ENCODE peak calls at places on chromosomes 1 and 21, in eight cellular contexts. D is effector memory CD4-positive, alpha-beta T cell; U is lower lobe of right lung; G is neuronal stem cell; S is neural progenitor cell; L is uterus; N is foreskin keratinocyte; C is right lobe of liver. X is an unnamed sample.

GRCh38 chr1:7192453-7192852 is 407.2 kb downstream of the CAMTA1 start:
- DNase-seq in D (no peak), U (no peak), G (no peak), S (no peak), L (no peak), N (no peak), C (no peak), X (no peak)

GRCh38 chr1:55916480-55916879 is 662.9 kb downstream of the PLPP3 start:
- DNase-seq in D (no peak), U (no peak), G (no peak), S (no peak), L (no peak), N (peak; percentile 82), C (no peak), X (peak; percentile 43)

GRCh38 chr1:110875216-110875731 is 2.3 kb downstream of the CD53 start:
- DNase-seq in D (no peak), U (no peak), G (no peak), S (no peak), L (no peak), N (no peak), C (no peak), X (no peak)

GRCh38 chr1:232036161-232036942 is 409.8 kb downstream of the DISC1 start:
- DNase-seq in D (no peak), U (no peak), G (no peak), S (no peak), L (no peak), N (no peak), C (no peak), X (no peak)

GRCh38 chr1:210231846-210232523 is 611 bp upstream of the SERTAD4 start:
- DNase-seq in D (no peak), U (no peak), G (no peak), S (no peak), L (peak; percentile 59), N (peak; percentile 68), C (no peak), X (peak; percentile 26)

GRCh38 chr1:235650341-235651169 is 971 bp upstream of the GNG4 start:
- DNase-seq in D (no peak), U (no peak), G (peak; percentile 53), S (peak; percentile 80), L (no peak), N (no peak), C (peak; percentile 58), X (no peak)

GRCh38 chr1:202671388-202671787 is 38.9 kb downstream of the SYT2 start:
- DNase-seq in D (no peak), U (no peak), G (no peak), S (no peak), L (no peak), N (no peak), C (peak; percentile 53), X (no peak)

GRCh38 chr1:97806336-97806735 is 114.5 kb downstream of the DPYD start:
- DNase-seq in D (no peak), U (no peak), G (no peak), S (no peak), L (no peak), N (no peak), C (no peak), X (no peak)

DNA sequence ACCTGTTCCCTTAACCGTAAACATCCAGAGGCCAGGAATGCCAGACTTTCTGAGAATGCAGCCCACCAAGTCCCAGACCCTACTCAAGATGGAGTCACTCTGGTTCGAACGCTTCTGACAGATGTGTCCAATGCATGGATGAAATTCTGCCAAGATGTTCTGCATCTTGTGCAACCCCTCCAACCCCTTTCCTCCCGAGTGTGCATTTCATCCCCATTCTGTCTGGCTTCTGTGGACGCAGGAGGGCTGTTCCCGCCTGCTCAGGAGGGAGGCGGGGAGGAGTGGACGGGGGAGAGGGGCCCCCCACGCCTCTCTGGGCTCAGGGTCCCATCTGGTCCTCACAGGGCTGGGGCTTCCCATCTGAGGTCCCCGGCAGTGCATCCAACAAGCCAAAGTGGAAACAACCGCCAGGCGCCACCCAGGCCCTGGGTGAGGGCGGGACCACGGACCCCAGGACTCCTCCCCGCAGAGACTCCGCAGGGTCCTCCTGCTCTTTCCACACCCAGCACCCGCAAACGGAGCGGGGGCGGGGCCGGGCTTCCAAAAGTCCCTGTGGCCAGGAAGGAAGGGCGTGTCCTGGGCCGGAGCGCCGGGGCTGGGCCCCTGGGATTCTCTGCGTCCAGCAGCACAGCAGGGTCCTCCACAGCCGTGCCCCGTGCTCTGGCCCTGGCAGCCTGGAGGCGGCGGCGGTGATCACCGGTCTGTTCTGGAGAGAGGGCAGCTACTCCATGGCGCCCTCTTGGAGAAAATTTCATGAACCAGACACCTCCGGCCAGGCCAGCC is 27.7 kb upstream of the SUMO3 start:
- DNase-seq in D (peak; percentile 40), U (peak; percentile 80), G (peak; percentile 55), S (peak; percentile 88), L (peak; percentile 37), N (peak; percentile 36), C (no peak), X (no peak)
- H3K27ac ChIP-seq in D (peak overlapping the region; percentile 11), U (peak overlapping the region; percentile 54), G (no peak overlapping the region), S (no peak overlapping the region), L (peak overlapping the region; percentile 2), N (peak overlapping the region; percentile 4), C (no peak overlapping the region), X (no peak overlapping the region)

GRCh38 chr1:1082239-1083180 is 8.4 kb upstream of the RNF223 start:
- DNase-seq in D (no peak), U (peak; percentile 44), G (no peak), S (no peak), L (no peak), N (no peak), C (peak; percentile 37), X (no peak)

GRCh38 chr1:1080122-1080753 is 6.1 kb upstream of the RNF223 start:
- DNase-seq in D (no peak), U (peak; percentile 80), G (peak; percentile 61), S (peak; percentile 81), L (no peak), N (no peak), C (peak; percentile 46), X (no peak)

GRCh38 chr1:1083181-1084027 is 9.3 kb upstream of the RNF223 start:
- DNase-seq in D (no peak), U (peak; percentile 42), G (no peak), S (no peak), L (peak; percentile 14), N (no peak), C (no peak), X (no peak)

GRCh38 chr1:1080951-1081310 is 6.8 kb upstream of the RNF223 start:
- DNase-seq in D (no peak), U (peak; percentile 33), G (no peak), S (no peak), L (no peak), N (no peak), C (peak; percentile 44), X (no peak)

DNA sequence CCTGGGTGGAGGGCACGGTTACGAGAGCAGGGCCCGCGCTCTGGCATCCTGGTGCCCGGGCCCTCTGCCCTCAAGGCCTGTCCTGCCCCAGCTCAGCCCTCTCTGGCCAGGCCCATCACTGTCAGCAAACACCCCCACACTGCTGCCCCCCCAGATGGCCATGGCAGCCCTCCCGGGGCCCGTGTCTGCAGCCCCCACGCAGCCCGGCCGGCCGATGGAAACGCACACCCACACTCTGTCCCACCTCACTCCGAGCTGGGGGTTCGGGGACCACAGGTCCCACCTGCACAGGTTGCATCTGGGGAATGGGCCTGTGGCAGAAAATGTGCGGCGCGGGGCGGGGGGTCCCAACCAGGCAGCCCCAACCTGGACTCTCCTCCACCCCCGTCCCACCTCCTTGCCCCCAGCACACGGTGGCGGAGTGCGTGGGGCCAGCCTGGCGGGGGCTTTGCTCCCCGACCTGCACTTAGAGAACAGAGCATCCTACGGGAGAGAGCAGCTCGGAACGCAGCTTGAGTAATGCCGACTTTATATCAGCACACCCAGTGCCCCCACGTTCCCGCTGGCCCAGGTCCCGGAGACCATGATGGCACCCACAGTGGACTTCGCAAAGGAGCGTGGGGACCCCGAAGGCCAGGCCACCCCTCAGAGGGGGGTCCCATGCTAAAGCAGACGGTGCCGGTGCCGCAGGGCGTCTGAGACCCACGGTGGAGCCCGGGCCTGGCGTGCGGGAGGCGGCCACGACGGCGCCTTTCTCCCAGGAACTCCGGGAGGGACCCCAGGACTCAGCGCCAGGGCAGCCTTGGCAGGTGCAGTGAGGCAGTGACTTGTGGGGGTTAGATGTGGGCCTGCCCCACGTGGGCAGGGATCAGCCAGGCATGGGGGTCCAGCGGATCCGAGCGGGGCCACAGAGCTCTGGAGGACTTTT is 7.5 kb upstream of the RNF223 start:
- DNase-seq in D (no peak), U (no peak), G (no peak), S (no peak), L (no peak), N (no peak), C (peak; percentile 45), X (no peak)
- H3K27ac ChIP-seq in D (no peak overlapping the region), U (no peak overlapping the region), G (no peak overlapping the region), S (no peak overlapping the region), L (no peak overlapping the region), N (no peak overlapping the region), C (no peak overlapping the region), X (no peak overlapping the region)

GRCh38 chr1:67142931-67143330 is 8.2 kb upstream of the C1orf141 start:
- DNase-seq in D (no peak), U (no peak), G (no peak), S (no peak), L (no peak), N (no peak), C (no peak), X (no peak)

GRCh38 chr1:67135354-67135753 is 584 bp upstream of the C1orf141 start:
- DNase-seq in D (no peak), U (no peak), G (no peak), S (no peak), L (no peak), N (peak; percentile 62), C (no peak), X (no peak)

GRCh38 chr1:67137307-67137753 is 2.6 kb upstream of the C1orf141 start:
- DNase-seq in D (no peak), U (no peak), G (no peak), S (peak; percentile 45), L (no peak), N (no peak), C (no peak), X (no peak)

GRCh38 chr1:67140460-67140859 is 5.7 kb upstream of the C1orf141 start:
- DNase-seq in D (no peak), U (no peak), G (no peak), S (no peak), L (no peak), N (no peak), C (no peak), X (no peak)

DNA sequence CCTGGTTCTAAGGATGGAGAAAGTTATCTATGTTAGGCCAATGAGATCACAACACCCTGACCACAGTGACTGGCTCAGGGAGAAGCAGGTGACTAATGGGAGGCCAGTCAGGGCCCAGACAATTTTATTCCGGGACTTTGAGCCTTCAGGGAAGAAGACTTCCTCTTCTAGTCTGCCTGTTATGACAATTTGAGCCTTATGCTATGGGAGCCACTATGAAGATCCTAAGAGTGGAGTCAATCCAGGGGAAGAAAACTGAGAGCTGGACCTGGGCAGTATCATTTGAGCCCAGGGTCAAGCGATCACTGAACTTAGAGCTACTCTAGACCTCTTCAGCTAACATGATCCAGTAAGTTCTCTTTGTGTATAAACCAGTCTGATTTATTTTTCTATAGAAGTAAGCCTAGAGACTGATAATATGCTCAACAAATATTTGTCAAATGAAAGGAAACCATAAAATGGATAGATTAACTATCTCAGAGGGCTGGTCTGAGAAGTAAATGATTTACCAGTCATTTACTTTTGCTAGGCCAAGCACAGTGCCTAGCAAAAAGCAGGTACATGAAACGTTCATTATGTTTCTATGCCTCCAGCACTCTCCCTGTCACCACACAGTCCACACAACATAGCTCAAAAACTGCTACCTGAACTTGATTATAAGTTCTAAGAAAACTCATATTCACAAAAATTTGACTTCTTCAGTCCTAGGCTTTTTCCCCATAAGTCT is 4.2 kb upstream of the C1orf141 start:
- DNase-seq in D (no peak), U (no peak), G (no peak), S (no peak), L (no peak), N (no peak), C (no peak), X (no peak)
- H3K27ac ChIP-seq in D (no peak overlapping the region), U (no peak overlapping the region), G (no peak overlapping the region), S (no peak overlapping the region), L (no peak overlapping the region), N (no peak overlapping the region), C (no peak overlapping the region), X (no peak overlapping the region)

GRCh38 chr1:66464356-66464755 is 69.6 kb upstream of the SGIP1 start:
- DNase-seq in D (no peak), U (no peak), G (no peak), S (no peak), L (no peak), N (no peak), C (no peak), X (no peak)
- H3K27ac ChIP-seq in D (no peak overlapping the region), U (no peak overlapping the region), G (no peak overlapping the region), S (no peak overlapping the region), L (no peak overlapping the region), N (peak overlapping the region; percentile 56), C (no peak overlapping the region), X (peak overlapping the region; percentile 94)

X was measured in epithelial cell of prostate.